ENCODE peak calls at places on chromosomes 5 and 9, in five cellular contexts. X is mucosa of gallbladder; L is DMS 273 treated with DMSO at 0.1 percent for 48 hours; Z is activated naive CD4-positive, alpha-beta T cell; J is adrenal gland. Q is an unnamed sample.
A peak's percentile ranks its signal among the peaks of the same experiment; 100 is the strongest.

GRCh38 chr9:86534572-86535258 is 180.5 kb upstream of the TUT7 start:
- DNase-seq in X (no peak), J (no peak), Z (no peak), L (no peak), Q (no peak)

GRCh38 chr5:172076783-172077244 is 70.4 kb upstream of the FBXW11 start:
- DNase-seq in J (no peak), L (no peak), Z (no peak), X (no peak), Q (no peak)

GRCh38 chr5:138303365-138303764 is 28.2 kb downstream of the CDC25C start:
- DNase-seq in X (no peak), Z (no peak), L (peak; percentile 57), J (no peak), Q (no peak)

GRCh38 chr9:113599647-113600476 is 136.3 kb downstream of the RGS3 start:
- DNase-seq in L (peak; percentile 30), Z (no peak), J (no peak), X (no peak), Q (no peak)

GRCh38 chr5:159620853-159621540 is 290.7 kb upstream of the IL12B start:
- DNase-seq in X (no peak), J (no peak), L (no peak), Z (no peak), Q (no peak)

GRCh38 chr5:84191296-84191695 is 193.4 kb downstream of the EDIL3 start:
- DNase-seq in X (no peak), L (peak; percentile 74), J (no peak), Z (no peak), Q (no peak)

GRCh38 chr9:93111371-93112115 is 15.5 kb downstream of the CARD19 start:
- DNase-seq in J (peak; percentile 44), Z (no peak), L (no peak), X (no peak), Q (peak; percentile 12)

GRCh38 chr9:120032639-120033038 is 547.3 kb downstream of the CDK5RAP2 start:
- DNase-seq in X (no peak), L (no peak), J (no peak), Z (no peak), Q (no peak)

GRCh38 chr5:137890850-137891249 is 1.6 kb downstream of the PKD2L2 start:
- DNase-seq in J (no peak), L (no peak), X (peak; percentile 13), Z (no peak), Q (no peak)

GRCh38 chr9:136693490-136694162 is 6.4 kb upstream of the AGPAT2 start:
- DNase-seq in Z (no peak), L (no peak), X (peak; percentile 81), J (peak; percentile 63), Q (no peak)

GRCh38 chr5:178531786-178532185 is 58.4 kb downstream of the COL23A1 start:
- DNase-seq in Z (no peak), L (no peak), X (no peak), J (no peak), Q (no peak)

GRCh38 chr5:160667160-160667559 is 184.9 kb downstream of the ATP10B start:
- DNase-seq in J (no peak), L (no peak), X (no peak), Z (no peak), Q (no peak)

GRCh38 chr5:79070002-79070567 is 518 bp downstream of the BHMT2 start:
- DNase-seq in J (peak; percentile 33), L (no peak), X (no peak), Z (no peak), Q (peak; percentile 31)

GRCh38 chr9:20781086-20781485 is 97.0 kb downstream of the FOCAD start:
- DNase-seq in L (no peak), J (no peak), X (no peak), Z (no peak), Q (no peak)

Q was measured in uterus.